ENCODE peak calls at places on chromosomes 2 and 18, in eight cellular contexts. W is CD8-positive, alpha-beta T cell; T is central memory CD4-positive, alpha-beta T cell; Q is AG04449; A is head of caudate nucleus; I is NCI-H1092 treated with DMSO at 0.1 percent for 48 hours; P is NCI-H146; V is stimulated activated CD4-positive, alpha-beta T cell treated with anti-CD3 and anti-CD28 coated beads, Interleukin-4, amount 100 ng/mL, for 48 hours. K is an unnamed sample.

GRCh38 chr2:134845719-134846118 is 7.3 kb downstream of the ACMSD start:
- DNase-seq in W (no peak), T (no peak), Q (peak; percentile 24), A (no peak), I (no peak), P (no peak), V (no peak), K (no peak)

GRCh38 chr18:12420831-12421421 is 13.2 kb downstream of the PRELID3A start:
- DNase-seq in W (no peak), T (no peak), Q (no peak), A (peak; percentile 34), I (peak; percentile 75), P (peak; percentile 96), V (no peak), K (peak; percentile 19)

GRCh38 chr2:182368446-182368845 is 58.4 kb downstream of the PDE1A start:
- DNase-seq in W (no peak), T (no peak), Q (no peak), A (no peak), I (no peak), P (no peak), V (no peak), K (no peak)

GRCh38 chr2:81266106-81266505 is 961.6 kb upstream of the LRRTM1 start:
- DNase-seq in W (no peak), T (no peak), Q (no peak), A (no peak), I (no peak), P (no peak), V (no peak), K (no peak)

GRCh38 chr2:18473241-18473841 is 87.1 kb downstream of the RDH14 start:
- DNase-seq in W (no peak), T (no peak), Q (peak; percentile 64), A (no peak), I (no peak), P (no peak), V (no peak), K (peak; percentile 63)

GRCh38 chr2:27622921-27623384 is 5.9 kb downstream of the CCDC121 start:
- DNase-seq in W (no peak), T (no peak), Q (peak; percentile 91), A (no peak), I (no peak), P (no peak), V (no peak), K (no peak)

GRCh38 chr2:200172944-200173481 is 133.5 kb upstream of the SPATS2L start:
- DNase-seq in W (no peak), T (no peak), Q (no peak), A (no peak), I (no peak), P (no peak), V (no peak), K (no peak)

GRCh38 chr2:233700028-233700635 is 7.4 kb downstream of the UGT1A6 start:
- DNase-seq in W (no peak), T (no peak), Q (no peak), A (no peak), I (no peak), P (no peak), V (no peak), K (peak; percentile 11)

GRCh38 chr18:44679912-44680270 is 797 bp upstream of the SETBP1 start:
- DNase-seq in W (peak; percentile 22), T (no peak), Q (no peak), A (peak; percentile 57), I (peak; percentile 87), P (peak; percentile 88), V (peak; percentile 39), K (peak; percentile 53)

GRCh38 chr2:180656455-180656847 is 324.0 kb upstream of the UBE2E3 start:
- DNase-seq in W (no peak), T (no peak), Q (no peak), A (no peak), I (no peak), P (no peak), V (no peak), K (no peak)

GRCh38 chr18:57846258-57846657 is 43.1 kb upstream of the ATP8B1 start:
- DNase-seq in W (no peak), T (no peak), Q (no peak), A (no peak), I (no peak), P (peak; percentile 79), V (no peak), K (no peak)

GRCh38 chr2:231399853-231400667 is 4.5 kb downstream of the B3GNT7 start:
- DNase-seq in W (no peak), T (no peak), Q (no peak), A (peak; percentile 63), I (peak; percentile 3), P (no peak), V (no peak), K (peak; percentile 59)

GRCh38 chr2:7427293-7428060 is 510.3 kb downstream of the RNF144A start:
- DNase-seq in W (no peak), T (peak; percentile 53), Q (no peak), A (peak; percentile 32), I (peak; percentile 56), P (peak; percentile 75), V (no peak), K (peak; percentile 24)

GRCh38 chr18:40414155-40414754 is 1540.8 kb upstream of the PIK3C3 start:
- DNase-seq in W (no peak), T (no peak), Q (no peak), A (no peak), I (peak; percentile 36), P (peak; percentile 80), V (no peak), K (no peak)

GRCh38 chr2:160298960-160299359 is 98.9 kb upstream of the ITGB6 start:
- DNase-seq in W (no peak), T (no peak), Q (no peak), A (no peak), I (no peak), P (no peak), V (no peak), K (no peak)

GRCh38 chr2:7819860-7820259 is 862.0 kb upstream of the ID2 start:
- DNase-seq in W (no peak), T (no peak), Q (no peak), A (no peak), I (no peak), P (no peak), V (no peak), K (no peak)

GRCh38 chr18:7626922-7627440 is 59.9 kb downstream of the PTPRM start:
- DNase-seq in W (no peak), T (no peak), Q (no peak), A (no peak), I (no peak), P (no peak), V (no peak), K (no peak)

GRCh38 chr2:181104512-181105121 is 124.2 kb downstream of the UBE2E3 start:
- DNase-seq in W (no peak), T (peak; percentile 47), Q (peak; percentile 37), A (peak; percentile 3), I (peak; percentile 45), P (peak; percentile 29), V (no peak), K (peak; percentile 13)

GRCh38 chr18:43271593-43272432 is 5.5 kb downstream of the SYT4 start:
- DNase-seq in W (no peak), T (no peak), Q (peak; percentile 7), A (peak; percentile 50), I (peak; percentile 65), P (peak; percentile 56), V (peak; percentile 1), K (no peak)

GRCh38 chr2:127154985-127155650 is 48.2 kb upstream of the BIN1 start:
- DNase-seq in W (no peak), T (no peak), Q (no peak), A (no peak), I (no peak), P (no peak), V (no peak), K (no peak)

GRCh38 chr18:37779220-37779619 is 213.6 kb upstream of the CELF4 start:
- DNase-seq in W (no peak), T (no peak), Q (no peak), A (no peak), I (no peak), P (no peak), V (no peak), K (no peak)

GRCh38 chr2:80499095-80499494 is 194.5 kb upstream of the LRRTM1 start:
- DNase-seq in W (no peak), T (no peak), Q (no peak), A (peak; percentile 73), I (peak; percentile 29), P (no peak), V (no peak), K (peak; percentile 77)

GRCh38 chr2:71690876-71691275 is 237.5 kb downstream of the DYSF start:
- DNase-seq in W (no peak), T (no peak), Q (no peak), A (no peak), I (no peak), P (no peak), V (no peak), K (no peak)

GRCh38 chr18:33717339-33717738 is 139.3 kb downstream of the ASXL3 start:
- DNase-seq in W (no peak), T (no peak), Q (no peak), A (no peak), I (no peak), P (no peak), V (no peak), K (no peak)

GRCh38 chr2:108171652-108172051 is 68.1 kb upstream of the SULT1C3 start:
- DNase-seq in W (no peak), T (no peak), Q (no peak), A (no peak), I (no peak), P (no peak), V (no peak), K (no peak)

GRCh38 chr2:134502090-134502487 is 216.7 kb downstream of the TMEM163 start:
- DNase-seq in W (no peak), T (no peak), Q (no peak), A (no peak), I (no peak), P (no peak), V (no peak), K (no peak)

GRCh38 chr2:233113114-233113452 is 52.9 kb downstream of the INPP5D start:
- DNase-seq in W (no peak), T (no peak), Q (no peak), A (no peak), I (no peak), P (no peak), V (no peak), K (no peak)

GRCh38 chr2:231926761-231927565 is 767 bp upstream of the NPPC start:
- DNase-seq in W (no peak), T (no peak), Q (no peak), A (peak; percentile 71), I (no peak), P (peak; percentile 56), V (peak; percentile 18), K (peak; percentile 43)

K was measured in putamen.